ENCODE peak calls at places on chromosome 7, in four cellular contexts. One of them, this sample, is unnamed.

GRCh38 chr7:83468251-83468739 is 180.6 kb downstream of the SEMA3E start:
- DNase-seq in K562: peak
- DNase-seq in WTC11: peak
- DNase-seq in HepG2: peak
- DNase-seq in this sample: peak

GRCh38 chr7:48087349-48087748 is 1.7 kb upstream of the UPP1 start:
- DNase-seq in K562: no peak
- DNase-seq in WTC11: no peak
- DNase-seq in HepG2: no peak
- DNase-seq in this sample: no peak

GRCh38 chr7:156172638-156173037 is 360.4 kb upstream of the SHH start:
- DNase-seq in K562: no peak
- DNase-seq in WTC11: no peak
- DNase-seq in HepG2: no peak
- DNase-seq in this sample: no peak

GRCh38 chr7:92133737-92134270 is 473 bp downstream of the CYP51A1 start:
- DNase-seq in K562: peak
- DNase-seq in WTC11: peak
- DNase-seq in HepG2: peak
- DNase-seq in this sample: peak

GRCh38 chr7:94877731-94878670 is 29.4 kb upstream of the PPP1R9A start:
- DNase-seq in K562: no peak
- DNase-seq in WTC11: no peak
- DNase-seq in HepG2: no peak
- DNase-seq in this sample: no peak

GRCh38 chr7:82507365-82507975 is 63.9 kb upstream of the CACNA2D1 start:
- DNase-seq in K562: no peak
- DNase-seq in WTC11: no peak
- DNase-seq in HepG2: no peak
- DNase-seq in this sample: no peak

GRCh38 chr7:28163955-28164354 is 16.6 kb downstream of the JAZF1 start:
- DNase-seq in K562: no peak
- DNase-seq in WTC11: no peak
- DNase-seq in HepG2: no peak
- DNase-seq in this sample: no peak

GRCh38 chr7:98283127-98283886 is 1.8 kb downstream of the BRI3 start:
- DNase-seq in K562: no peak
- DNase-seq in WTC11: no peak
- DNase-seq in HepG2: no peak
- DNase-seq in this sample: no peak

GRCh38 chr7:105519353-105519752 is 2.7 kb downstream of the PUS7 start:
- DNase-seq in K562: no peak
- DNase-seq in WTC11: no peak
- DNase-seq in HepG2: no peak
- DNase-seq in this sample: no peak

GRCh38 chr7:7672545-7673239 is 32.1 kb downstream of the UMAD1 start:
- DNase-seq in K562: no peak
- DNase-seq in WTC11: no peak
- DNase-seq in HepG2: no peak
- DNase-seq in this sample: no peak

GRCh38 chr7:109503421-109503820 is 933.7 kb downstream of the DNAJB9 start:
- DNase-seq in K562: no peak
- DNase-seq in WTC11: no peak
- DNase-seq in HepG2: no peak
- DNase-seq in this sample: no peak

GRCh38 chr7:381211-382117 is 91.5 kb downstream of the FOXL3 start:
- DNase-seq in K562: no peak
- DNase-seq in WTC11: peak
- DNase-seq in HepG2: no peak
- DNase-seq in this sample: no peak

DNA sequence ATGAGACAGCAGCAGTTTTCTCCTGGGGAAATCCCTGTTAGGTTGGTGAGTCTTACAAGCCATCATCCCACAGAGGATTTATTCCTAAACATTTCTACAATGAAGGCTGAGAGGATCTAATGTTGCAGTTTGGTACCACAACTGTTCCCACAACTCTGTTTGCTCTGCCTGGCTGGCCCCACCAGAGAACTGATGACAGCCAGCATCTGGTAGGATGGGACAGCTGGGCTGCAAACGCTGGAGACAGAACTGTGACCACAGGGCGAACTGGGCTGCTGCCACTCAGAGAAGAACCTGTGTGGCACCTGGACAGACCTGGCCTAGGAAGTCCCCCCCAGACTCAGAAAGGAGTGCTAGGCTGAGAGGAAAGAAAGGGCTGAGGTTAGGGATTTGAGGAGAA is 94.8 kb downstream of the CALN1 start:
- DNase-seq in K562: no peak
- DNase-seq in WTC11: no peak
- DNase-seq in HepG2: no peak
- DNase-seq in this sample: no peak
- TF ChIP-seq ELF4 in K562: no peak
- TF ChIP-seq ELF4 in WTC11: no peak
- TF ChIP-seq ELF4 in HepG2: no peak
- TF ChIP-seq ELF4 in this sample: no peak

GRCh38 chr7:35588647-35589046 is 106.3 kb downstream of the HERPUD2 start:
- DNase-seq in K562: no peak
- DNase-seq in WTC11: no peak
- DNase-seq in HepG2: no peak
- DNase-seq in this sample: no peak

GRCh38 chr7:35596061-35596460 is 98.9 kb downstream of the HERPUD2 start:
- DNase-seq in K562: no peak
- DNase-seq in WTC11: no peak
- DNase-seq in HepG2: no peak
- DNase-seq in this sample: no peak

GRCh38 chr7:35599061-35599460 is 95.9 kb downstream of the HERPUD2 start:
- DNase-seq in K562: no peak
- DNase-seq in WTC11: no peak
- DNase-seq in HepG2: no peak
- DNase-seq in this sample: no peak

GRCh38 chr7:35599642-35600041 is 95.3 kb downstream of the HERPUD2 start:
- DNase-seq in K562: no peak
- DNase-seq in WTC11: no peak
- DNase-seq in HepG2: no peak
- DNase-seq in this sample: no peak

GRCh38 chr7:35593896-35594295 is 101.0 kb downstream of the HERPUD2 start:
- DNase-seq in K562: peak
- DNase-seq in WTC11: peak
- DNase-seq in HepG2: peak
- DNase-seq in this sample: peak
- TF ChIP-seq ELF4 in K562: no peak
- TF ChIP-seq ELF4 in WTC11: no peak
- TF ChIP-seq ELF4 in HepG2: no peak
- TF ChIP-seq ELF4 in this sample: no peak

GRCh38 chr7:147400221-147400689 is 1190.3 kb upstream of the C7orf33 start:
- DNase-seq in K562: no peak
- DNase-seq in WTC11: no peak
- DNase-seq in HepG2: no peak
- DNase-seq in this sample: no peak
- TF ChIP-seq ELF4 in K562: no peak
- TF ChIP-seq ELF4 in WTC11: no peak
- TF ChIP-seq ELF4 in HepG2: no peak
- TF ChIP-seq ELF4 in this sample: no peak

GRCh38 chr7:22696672-22697071 is 30.3 kb upstream of the IL6 start:
- DNase-seq in K562: peak
- DNase-seq in WTC11: no peak
- DNase-seq in HepG2: no peak
- DNase-seq in this sample: no peak

GRCh38 chr7:22695476-22696132 is 31.4 kb upstream of the IL6 start:
- DNase-seq in K562: no peak
- DNase-seq in WTC11: no peak
- DNase-seq in HepG2: no peak
- DNase-seq in this sample: no peak

GRCh38 chr7:22698762-22699161 is 28.2 kb upstream of the IL6 start:
- DNase-seq in K562: no peak
- DNase-seq in WTC11: no peak
- DNase-seq in HepG2: no peak
- DNase-seq in this sample: no peak

GRCh38 chr7:22697322-22697859 is 29.6 kb upstream of the IL6 start:
- DNase-seq in K562: no peak
- DNase-seq in WTC11: no peak
- DNase-seq in HepG2: no peak
- DNase-seq in this sample: no peak

GRCh38 chr7:22697897-22698645 is 28.9 kb upstream of the IL6 start:
- DNase-seq in K562: no peak
- DNase-seq in WTC11: no peak
- DNase-seq in HepG2: no peak
- DNase-seq in this sample: no peak
- TF ChIP-seq ELF4 in K562: no peak
- TF ChIP-seq ELF4 in WTC11: no peak
- TF ChIP-seq ELF4 in HepG2: no peak
- TF ChIP-seq ELF4 in this sample: no peak

GRCh38 chr7:157630301-157630853 is 293.6 kb downstream of the DNAJB6 start:
- DNase-seq in K562: no peak
- DNase-seq in WTC11: no peak
- DNase-seq in HepG2: no peak
- DNase-seq in this sample: no peak

GRCh38 chr7:157627033-157627432 is 290.2 kb downstream of the DNAJB6 start:
- DNase-seq in K562: no peak
- DNase-seq in WTC11: no peak
- DNase-seq in HepG2: no peak
- DNase-seq in this sample: no peak

GRCh38 chr7:157625973-157626790 is 289.4 kb downstream of the DNAJB6 start:
- DNase-seq in K562: no peak
- DNase-seq in WTC11: no peak
- DNase-seq in HepG2: no peak
- DNase-seq in this sample: no peak

GRCh38 chr7:157627646-157628045 is 290.8 kb downstream of the DNAJB6 start:
- DNase-seq in K562: no peak
- DNase-seq in WTC11: no peak
- DNase-seq in HepG2: no peak
- DNase-seq in this sample: no peak

GRCh38 chr7:157628456-157628855 is 291.7 kb downstream of the DNAJB6 start:
- DNase-seq in K562: no peak
- DNase-seq in WTC11: no peak
- DNase-seq in HepG2: no peak
- DNase-seq in this sample: no peak
- TF ChIP-seq ELF4 in K562: no peak
- TF ChIP-seq ELF4 in WTC11: no peak
- TF ChIP-seq ELF4 in HepG2: no peak
- TF ChIP-seq ELF4 in this sample: no peak

DNA sequence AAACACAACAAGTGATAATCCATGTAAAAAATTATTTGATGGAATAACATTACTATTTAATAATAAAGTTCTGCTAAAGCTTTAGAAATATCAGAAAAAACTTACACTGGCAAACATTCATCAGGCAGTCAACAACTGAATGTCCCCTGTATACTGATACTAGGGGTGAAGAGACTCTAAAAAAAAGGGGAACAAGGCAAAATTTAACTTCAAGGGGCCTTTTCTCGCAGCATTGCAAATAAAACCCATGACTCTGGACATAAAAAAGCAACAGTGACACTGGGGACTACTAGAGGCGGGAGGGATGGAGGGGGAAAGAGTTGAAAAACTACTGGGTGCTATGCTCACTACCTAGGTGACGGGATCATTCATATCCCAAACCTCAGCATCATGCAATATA is 5.8 kb upstream of the IFRD1 start:
- DNase-seq in K562: no peak
- DNase-seq in WTC11: no peak
- DNase-seq in HepG2: no peak
- DNase-seq in this sample: no peak
- TF ChIP-seq ELF4 in K562: no peak
- TF ChIP-seq ELF4 in WTC11: no peak
- TF ChIP-seq ELF4 in HepG2: no peak
- TF ChIP-seq ELF4 in this sample: no peak

GRCh38 chr7:131148258-131148657 is 179.4 kb upstream of the MKLN1 start:
- DNase-seq in K562: no peak
- DNase-seq in WTC11: no peak
- DNase-seq in HepG2: no peak
- DNase-seq in this sample: no peak

GRCh38 chr7:131149429-131149774 is 178.3 kb upstream of the MKLN1 start:
- DNase-seq in K562: no peak
- DNase-seq in WTC11: no peak
- DNase-seq in HepG2: no peak
- DNase-seq in this sample: no peak

GRCh38 chr7:131147604-131148003 is 180.1 kb upstream of the MKLN1 start:
- DNase-seq in K562: no peak
- DNase-seq in WTC11: no peak
- DNase-seq in HepG2: no peak
- DNase-seq in this sample: no peak

GRCh38 chr7:131149840-131150239 is 177.8 kb upstream of the MKLN1 start:
- DNase-seq in K562: no peak
- DNase-seq in WTC11: no peak
- DNase-seq in HepG2: no peak
- DNase-seq in this sample: no peak

GRCh38 chr7:131148708-131149428 is 178.8 kb upstream of the MKLN1 start:
- DNase-seq in K562: no peak
- DNase-seq in WTC11: no peak
- DNase-seq in HepG2: no peak
- DNase-seq in this sample: no peak
- TF ChIP-seq ELF4 in K562: no peak
- TF ChIP-seq ELF4 in WTC11: no peak
- TF ChIP-seq ELF4 in HepG2: no peak
- TF ChIP-seq ELF4 in this sample: no peak